ENCODE peak calls at places on chromosome 10, in ten cellular contexts. H is AG09319; E is KG1; G is fibroblast of the aortic adventitia; Q is T-helper 9 cell; B is activated gamma-delta T cell; R is stimulated activated CD4-positive, alpha-beta T cell treated with anti-CD3 and anti-CD28 coated beads, Interleukin-1b, Interleukin-23, amount 100 ng/mL, for 1 hour; Y is SJSA1; I is brain microvascular endothelial cell; U is iPS DF 6.9. A is an unnamed sample.
A peak's percentile ranks its signal among the peaks of the same experiment; 100 is the strongest.

GRCh38 chr10:129849853-129850252 is 114.2 kb downstream of the EBF3 start:
- DNase-seq in U (no peak), H (no peak), B (no peak), G (no peak), R (no peak), I (no peak), Y (no peak), Q (no peak), E (no peak), A (no peak)

GRCh38 chr10:113241966-113242365 is 291.9 kb downstream of the TCF7L2 start:
- DNase-seq in E (no peak), U (no peak), G (no peak), Q (no peak), H (no peak), I (no peak), Y (no peak), R (no peak), B (no peak), A (no peak)

GRCh38 chr10:123140983-123141390 is 5.2 kb downstream of the HMX3 start:
- DNase-seq in I (no peak), R (no peak), G (no peak), U (no peak), Q (no peak), E (no peak), B (no peak), Y (no peak), H (no peak), A (no peak)

GRCh38 chr10:47028466-47028865 is 117.2 kb downstream of the PTPN20 start:
- DNase-seq in E (no peak), G (no peak), H (no peak), R (no peak), B (no peak), Y (no peak), U (no peak), I (no peak), Q (no peak), A (no peak)

GRCh38 chr10:69911571-69912528 is 110.1 kb downstream of the COL13A1 start:
- DNase-seq in E (no peak), B (no peak), I (no peak), Q (no peak), U (no peak), Y (no peak), G (peak; percentile 74), H (no peak), R (no peak), A (peak; percentile 77)

GRCh38 chr10:132536241-132536963 is 1.2 kb upstream of the INPP5A start:
- DNase-seq in Y (no peak), Q (no peak), U (no peak), R (no peak), H (no peak), E (peak; percentile 10), B (no peak), I (no peak), G (peak; percentile 20), A (no peak)

GRCh38 chr10:50325449-50326188 is 74.3 kb upstream of the ASAH2 start:
- DNase-seq in B (no peak), E (no peak), I (peak; percentile 94), U (peak; percentile 7), H (peak; percentile 81), Q (no peak), Y (peak; percentile 84), G (peak; percentile 97), R (no peak), A (peak; percentile 97)

GRCh38 chr10:102669206-102670064 is 25.2 kb downstream of the TRIM8 start:
- DNase-seq in G (no peak), B (no peak), Y (peak; percentile 64), H (no peak), U (no peak), I (no peak), R (no peak), E (no peak), Q (no peak), A (peak; percentile 61)

GRCh38 chr10:70578371-70578947 is 24.1 kb downstream of the PRF1 start:
- DNase-seq in Q (peak; percentile 25), U (no peak), H (no peak), G (peak; percentile 85), Y (peak; percentile 89), I (peak; percentile 86), R (no peak), B (no peak), E (no peak), A (peak; percentile 52)

GRCh38 chr10:75532253-75532924 is 101.0 kb downstream of the LRMDA start:
- DNase-seq in U (no peak), E (no peak), Q (no peak), R (no peak), Y (no peak), I (peak; percentile 21), B (no peak), G (peak; percentile 63), H (no peak), A (no peak)

GRCh38 chr10:11551915-11552602 is 59.4 kb downstream of the USP6NL start:
- DNase-seq in U (no peak), Y (peak; percentile 83), B (no peak), G (peak; percentile 95), R (no peak), I (peak; percentile 83), H (no peak), E (no peak), Q (no peak), A (peak; percentile 86)

A was measured in cardiac fibroblast.